ENCODE peak calls at places on chromosomes 4 and X, in ten cellular contexts. M, F, V, W, Y, G, P, N, B and O are unnamed samples.

GRCh38 chr4:89837385-89837995 is 529 bp upstream of the SNCA start:
- DNase-seq in V (peak; percentile 43), G (peak; percentile 54), W (peak; percentile 65), M (no peak), Y (peak; percentile 31), N (peak; percentile 8), F (no peak), B (no peak), P (peak; percentile 56), O (peak; percentile 52)

GRCh38 chr4:124334119-124334518 is 378.4 kb downstream of the ANKRD50 start:
- DNase-seq in M (no peak), F (no peak), V (peak; percentile 91), Y (peak; percentile 25), W (peak; percentile 81), P (no peak), G (peak; percentile 42), N (peak; percentile 20), B (peak; percentile 52), O (peak; percentile 43)

GRCh38 chr4:121358473-121358872 is 22.3 kb downstream of the QRFPR start:
- DNase-seq in N (no peak), W (peak; percentile 57), Y (no peak), P (no peak), M (no peak), V (peak; percentile 76), F (no peak), G (no peak), B (no peak), O (no peak)

GRCh38 chr4:168685136-168685535 is 188.3 kb downstream of the PALLD start:
- DNase-seq in W (no peak), V (no peak), P (no peak), Y (no peak), G (no peak), N (no peak), F (no peak), M (no peak), B (no peak), O (no peak)

GRCh38 chr4:115850799-115851509 is 737.5 kb upstream of the NDST4 start:
- DNase-seq in V (no peak), M (no peak), W (no peak), B (no peak), P (no peak), N (no peak), F (no peak), Y (no peak), G (no peak), O (no peak)

GRCh38 chrX:103626855-103627254 is 1.9 kb upstream of the TCEAL1 start:
- DNase-seq in Y (no peak), F (no peak), M (no peak), G (no peak), P (no peak), W (peak; percentile 69), V (no peak), B (no peak), N (no peak), O (no peak)

GRCh38 chrX:16528620-16529019 is 121.3 kb upstream of the S100G start:
- DNase-seq in F (peak; percentile 71), G (no peak), M (no peak), N (no peak), B (no peak), V (no peak), W (no peak), P (no peak), Y (no peak), O (no peak)

GRCh38 chr4:147811878-147812277 is 80.0 kb downstream of the ARHGAP10 start:
- DNase-seq in N (no peak), M (no peak), B (no peak), Y (no peak), P (no peak), W (no peak), G (no peak), F (no peak), V (no peak), O (no peak)

GRCh38 chr4:101200561-101200960 is 146.8 kb downstream of the PPP3CA start:
- DNase-seq in M (no peak), F (no peak), W (peak; percentile 91), P (no peak), G (no peak), Y (no peak), V (peak; percentile 93), B (peak; percentile 22), N (no peak), O (no peak)

GRCh38 chr4:91527056-91527455 is 776.7 kb upstream of the GRID2 start:
- DNase-seq in P (no peak), G (no peak), V (peak; percentile 17), F (no peak), M (no peak), N (no peak), W (no peak), B (no peak), Y (no peak), O (no peak)

GRCh38 chr4:170589597-170590191 is 499.9 kb upstream of the AADAT start:
- DNase-seq in F (no peak), P (no peak), N (no peak), B (peak; percentile 45), Y (no peak), V (no peak), W (peak; percentile 54), M (no peak), G (peak; percentile 41), O (no peak)

GRCh38 chr4:10032625-10033024 is 11.3 kb upstream of the SLC2A9 start:
- DNase-seq in W (peak; percentile 92), P (no peak), M (no peak), N (no peak), V (peak; percentile 77), G (no peak), B (no peak), F (no peak), Y (peak; percentile 37), O (no peak)

GRCh38 chr4:54961357-54961975 is 163.9 kb downstream of the KDR start:
- DNase-seq in W (peak; percentile 14), Y (no peak), M (no peak), G (peak; percentile 42), N (no peak), B (no peak), P (no peak), V (peak; percentile 57), F (peak; percentile 20), O (no peak)

GRCh38 chrX:154116514-154116913 is 19.0 kb upstream of the MECP2 start:
- DNase-seq in P (no peak), G (no peak), W (no peak), F (no peak), N (no peak), Y (no peak), M (no peak), V (no peak), B (no peak), O (peak; percentile 28)

GRCh38 chr4:37008199-37008598 is 236.3 kb upstream of the NWD2 start:
- DNase-seq in W (no peak), F (no peak), B (peak; percentile 79), P (no peak), N (no peak), G (no peak), Y (no peak), V (peak; percentile 38), M (no peak), O (no peak)

GRCh38 chr4:113223001-113223400 is 173.5 kb downstream of the ANK2 start:
- DNase-seq in W (no peak), M (no peak), F (no peak), N (no peak), B (no peak), V (no peak), Y (no peak), P (no peak), G (no peak), O (no peak)

GRCh38 chr4:61468091-61468720 is 268.1 kb downstream of the ADGRL3 start:
- DNase-seq in P (peak; percentile 38), Y (no peak), F (no peak), G (no peak), W (peak; percentile 94), M (no peak), N (no peak), V (peak; percentile 57), B (no peak), O (no peak)

GRCh38 chrX:128975716-128976115 is 547.6 kb downstream of the SMARCA1 start:
- DNase-seq in M (no peak), F (no peak), W (peak; percentile 0), V (peak; percentile 0), Y (no peak), P (no peak), G (peak; percentile 41), B (peak; percentile 9), N (peak; percentile 3), O (peak; percentile 36)

GRCh38 chrX:70132244-70132643 is 1.0 kb upstream of the IGBP1 start:
- DNase-seq in N (no peak), Y (no peak), B (no peak), M (no peak), P (no peak), W (no peak), G (no peak), F (no peak), V (no peak), O (no peak)
- H3K4me3 ChIP-seq in N (no peak overlapping the region), Y (no peak overlapping the region), B (no peak overlapping the region), M (no peak overlapping the region), P (no peak overlapping the region), W (no peak overlapping the region), G (no peak overlapping the region), F (no peak overlapping the region), V (no peak overlapping the region), O (no peak overlapping the region)

GRCh38 chr4:6017800-6018199 is 431 bp downstream of the C4orf50 start:
- DNase-seq in V (no peak), B (no peak), W (no peak), P (no peak), N (no peak), G (no peak), M (no peak), Y (no peak), F (no peak), O (no peak)
- H3K27me3 ChIP-seq in V (peaks cover 4% of the 10 kb centered on the region), B (no peaks in the 10 kb centered on the region), W (no peaks in the 10 kb centered on the region), P (no peaks in the 10 kb centered on the region), N (peaks cover 2% of the 10 kb centered on the region), G (no peaks in the 10 kb centered on the region), M (no peaks in the 10 kb centered on the region), Y (no peaks in the 10 kb centered on the region), F (no peaks in the 10 kb centered on the region), O (no peaks in the 10 kb centered on the region)

DNA sequence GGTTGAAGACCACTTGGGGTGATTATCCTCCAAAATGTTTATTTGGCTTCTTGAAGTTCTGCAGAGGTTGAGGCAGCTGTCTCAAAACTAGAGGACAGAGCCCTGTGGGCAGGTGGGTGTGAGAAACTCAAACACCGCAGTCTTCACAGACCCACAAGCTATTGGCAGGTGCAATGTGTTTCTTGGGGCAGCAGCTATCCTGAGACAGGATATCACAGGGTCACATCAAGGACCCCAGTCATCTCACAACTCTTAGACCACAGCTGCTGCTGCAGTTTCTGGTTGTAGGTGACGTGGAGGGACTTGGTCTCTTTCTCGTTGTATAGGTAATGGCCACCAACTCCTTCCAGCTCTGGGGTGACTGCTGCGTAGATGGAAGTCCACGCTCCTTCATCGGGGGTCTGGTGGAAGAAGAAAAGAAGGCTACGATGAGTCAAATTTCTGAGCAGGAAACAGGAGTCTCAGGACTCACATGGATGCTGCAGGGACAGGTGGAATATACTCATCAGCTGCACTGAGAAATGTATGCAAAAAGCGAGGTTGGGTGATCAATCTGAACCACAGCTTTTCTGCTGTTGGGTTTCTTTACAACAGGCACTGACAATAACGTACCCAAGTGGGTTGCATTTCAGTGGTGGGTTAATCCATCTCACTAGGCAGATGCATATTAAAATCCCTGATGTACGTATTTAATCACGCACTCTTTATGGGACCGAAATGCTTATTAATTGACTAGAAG is 279.8 kb downstream of the DHRSX start:
- DNase-seq in M (no peak), F (no peak), Y (no peak), V (no peak), B (no peak), P (no peak), N (no peak), G (no peak), W (no peak), O (no peak)
- H3K9me3 ChIP-seq in M (peaks cover 13% of the 10 kb centered on the region), F (peaks cover 12% of the 10 kb centered on the region), Y (peaks cover 4% of the 10 kb centered on the region), V (no peaks in the 10 kb centered on the region), B (peaks cover 1% of the 10 kb centered on the region), P (peaks cover 12% of the 10 kb centered on the region), N (peaks cover 64% of the 10 kb centered on the region), G (no peaks in the 10 kb centered on the region), W (peaks cover 33% of the 10 kb centered on the region), O (no peaks in the 10 kb centered on the region)

GRCh38 chrX:120749141-120749846 is 119.4 kb upstream of the C1GALT1C1 start:
- DNase-seq in Y (no peak), F (no peak), V (no peak), G (no peak), W (no peak), P (no peak), N (no peak), B (no peak), M (no peak), O (no peak)
- H3K4me3 ChIP-seq in Y (no peak overlapping the region), F (no peak overlapping the region), V (no peak overlapping the region), G (no peak overlapping the region), W (no peak overlapping the region), P (no peak overlapping the region), N (no peak overlapping the region), B (no peak overlapping the region), M (no peak overlapping the region), O (no peak overlapping the region)